ENCODE peak calls at places on chromosomes 5 and 9, in five cellular contexts. C, D, R, V and X are unnamed samples.

GRCh38 chr9:13816837-13817236 is 497.1 kb downstream of the NFIB start:
- DNase-seq in C (no peak), D (no peak), R (no peak), V (no peak), X (no peak)

GRCh38 chr5:126280820-126281219 is 142.4 kb upstream of the GRAMD2B start:
- DNase-seq in C (no peak), D (no peak), R (no peak), V (no peak), X (no peak)

GRCh38 chr5:160427607-160428006 is 6.0 kb downstream of the PTTG1 start:
- DNase-seq in C (no peak), D (no peak), R (no peak), V (no peak), X (no peak)

GRCh38 chr5:100517301-100517974 is 17.7 kb upstream of the FAM174A start:
- DNase-seq in C (no peak), D (peak), R (no peak), V (no peak), X (peak)

GRCh38 chr9:127136081-127136879 is 13.8 kb upstream of the ANGPTL2 start:
- DNase-seq in C (no peak), D (no peak), R (no peak), V (no peak), X (no peak)

GRCh38 chr5:78699565-78700143 is 51.1 kb upstream of the LHFPL2 start:
- DNase-seq in C (no peak), D (peak), R (no peak), V (peak), X (no peak)

GRCh38 chr5:96924016-96924443 is 11.8 kb upstream of the LNPEP start:
- DNase-seq in C (peak), D (no peak), R (no peak), V (no peak), X (peak)

GRCh38 chr5:168104811-168105481 is 186.5 kb upstream of the WWC1 start:
- DNase-seq in C (no peak), D (no peak), R (no peak), V (no peak), X (no peak)

GRCh38 chr5:106397700-106398099 is 1273.0 kb downstream of the EFNA5 start:
- DNase-seq in C (no peak), D (peak), R (no peak), V (peak), X (no peak)

GRCh38 chr9:138009456-138010273 is 132.1 kb downstream of the CACNA1B start:
- DNase-seq in C (peak), D (no peak), R (peak), V (no peak), X (no peak)

GRCh38 chr5:54518146-54519082 is 855 bp downstream of the SNX18 start:
- DNase-seq in C (peak), D (no peak), R (peak), V (peak), X (peak)

GRCh38 chr5:124735169-124735858 is 11.1 kb downstream of the ZNF608 start:
- DNase-seq in C (no peak), D (no peak), R (no peak), V (no peak), X (peak)

GRCh38 chr9:74642376-74642775 is 145.2 kb downstream of the RORB start:
- DNase-seq in C (no peak), D (no peak), R (no peak), V (no peak), X (no peak)

GRCh38 chr9:111868475-111868874 is 28.1 kb upstream of the UGCG start:
- DNase-seq in C (no peak), D (no peak), R (no peak), V (no peak), X (no peak)

GRCh38 chr9:126275386-126276001 is 51.1 kb upstream of the MVB12B start:
- DNase-seq in C (peak), D (no peak), R (no peak), V (no peak), X (no peak)

GRCh38 chr5:125199373-125199772 is 452.9 kb upstream of the ZNF608 start:
- DNase-seq in C (no peak), D (no peak), R (no peak), V (no peak), X (no peak)

GRCh38 chr5:40879163-40879942 is 29.9 kb upstream of the C7 start:
- DNase-seq in C (no peak), D (peak), R (no peak), V (peak), X (peak)

GRCh38 chr9:120941046-120941770 is 14.6 kb upstream of the TRAF1 start:
- DNase-seq in C (no peak), D (no peak), R (no peak), V (peak), X (no peak)

GRCh38 chr9:121718063-121718462 is 66.6 kb downstream of the DAB2IP start:
- DNase-seq in C (no peak), D (no peak), R (no peak), V (no peak), X (no peak)

GRCh38 chr5:170081616-170082015 is 24.1 kb upstream of the FOXI1 start:
- DNase-seq in C (no peak), D (no peak), R (no peak), V (no peak), X (no peak)

GRCh38 chr5:135236951-135237791 is 161.9 kb downstream of the MACROH2A1 start:
- DNase-seq in C (no peak), D (no peak), R (peak), V (no peak), X (no peak)

DNA sequence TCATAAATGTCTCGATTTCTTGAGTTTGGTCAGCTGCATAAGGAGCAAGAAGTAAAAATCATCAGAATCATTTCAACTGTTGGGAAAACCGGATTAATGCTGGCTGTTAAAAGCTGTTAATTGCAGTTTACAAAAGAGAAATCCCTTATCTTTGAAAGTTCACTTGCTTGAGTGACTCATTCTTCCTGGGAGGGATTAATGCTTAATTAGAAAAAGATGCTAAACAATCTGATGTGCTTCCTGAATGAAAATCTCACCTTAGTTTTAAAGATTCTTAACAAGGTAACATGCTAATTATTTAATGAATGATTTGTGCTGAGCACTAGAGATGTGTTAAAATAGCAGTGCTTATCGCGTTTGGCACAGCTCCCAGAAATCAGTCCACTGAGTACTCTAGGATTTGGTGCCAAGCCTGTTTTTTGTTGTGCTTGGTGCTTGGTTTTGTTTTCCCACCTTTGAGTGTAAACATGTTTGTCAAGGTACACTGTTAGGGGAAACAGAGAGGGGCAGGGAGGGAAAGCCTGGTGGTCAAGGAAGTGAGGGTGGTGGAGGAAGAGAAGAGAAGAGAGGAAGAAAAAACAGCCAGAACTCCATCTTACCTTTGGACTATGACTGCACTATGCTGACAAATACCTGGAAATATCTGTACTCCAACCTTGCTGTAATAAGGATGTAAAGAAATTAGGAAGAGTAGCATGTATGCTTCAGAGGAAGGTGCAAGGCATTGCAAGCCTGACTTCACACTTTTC is 157.4 kb upstream of the ISL1 start:
- DNase-seq in C (no peak), D (no peak), R (no peak), V (no peak), X (no peak)
- H3K27ac ChIP-seq in C (no peak), D (peak), R (no peak), V (no peak), X (no peak)

GRCh38 chr9:124791106-124791505 is 14.2 kb downstream of the OLFML2A start:
- DNase-seq in C (no peak), D (no peak), R (peak), V (no peak), X (peak)

GRCh38 chr9:124790301-124790700 is 13.4 kb downstream of the OLFML2A start:
- DNase-seq in C (no peak), D (no peak), R (peak), V (no peak), X (no peak)

GRCh38 chr9:124794902-124795491 is 18.1 kb downstream of the OLFML2A start:
- DNase-seq in C (no peak), D (peak), R (no peak), V (peak), X (no peak)

GRCh38 chr9:124792257-124792975 is 15.5 kb downstream of the OLFML2A start:
- DNase-seq in C (no peak), D (no peak), R (peak), V (no peak), X (no peak)

DNA sequence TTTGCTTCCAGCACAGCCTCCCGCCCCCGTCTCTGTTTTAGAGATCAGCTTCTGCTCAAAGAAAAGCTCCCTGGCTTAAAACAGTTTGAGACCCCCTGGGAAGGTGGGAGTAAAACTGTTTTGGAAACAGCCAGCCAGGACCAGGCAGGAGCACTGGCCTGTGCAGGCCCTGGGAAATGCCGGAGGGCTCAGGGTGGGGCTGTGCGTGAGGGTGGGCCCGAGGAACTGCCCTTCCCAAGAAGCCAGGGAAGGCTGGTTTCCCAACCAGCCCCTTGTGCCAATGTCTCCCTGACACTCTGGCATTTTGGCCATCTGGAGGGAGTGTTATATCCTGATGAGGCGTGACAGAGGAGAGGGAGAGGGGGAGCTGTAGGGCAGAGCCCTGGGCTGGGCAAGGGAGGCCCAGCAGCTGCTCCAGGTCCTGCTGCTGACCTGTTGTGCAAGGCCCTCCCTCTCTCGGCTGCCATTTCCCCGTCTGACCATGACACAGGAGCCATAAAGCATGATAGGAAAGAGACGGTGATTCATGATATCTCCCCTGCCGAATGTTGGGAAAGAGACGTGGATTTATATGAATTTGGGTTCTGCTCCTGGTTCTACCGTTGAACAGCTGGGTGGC is 16.2 kb downstream of the OLFML2A start:
- DNase-seq in C (no peak), D (no peak), R (no peak), V (no peak), X (no peak)
- H3K27ac ChIP-seq in C (peak), D (no peak), R (peak), V (no peak), X (no peak)

GRCh38 chr9:92710368-92710767 is 40.4 kb upstream of the IPPK start:
- DNase-seq in C (no peak), D (no peak), R (no peak), V (no peak), X (no peak)
- H3K27ac ChIP-seq in C (no peak), D (no peak), R (no peak), V (no peak), X (no peak)

GRCh38 chr5:38830521-38831051 is 15.2 kb upstream of the OSMR start:
- DNase-seq in C (no peak), D (peak), R (no peak), V (no peak), X (no peak)
- H3K27ac ChIP-seq in C (no peak), D (peak), R (no peak), V (no peak), X (no peak)